ENCODE peak calls at places on chromosomes 13 and 19, in eight cellular contexts. W, Q, G, L, R, Y, T and E are unnamed samples.

GRCh38 chr19:47663911-47664771 is 49.1 kb upstream of the EHD2 start:
- DNase-seq in R (no peak), T (no peak), G (no peak), Y (peak), Q (no peak), L (no peak), W (peak), E (peak)

GRCh38 chr13:98394820-98395510 is 181.9 kb downstream of the STK24 start:
- DNase-seq in W (no peak), G (no peak), T (no peak), Q (no peak), R (no peak), Y (no peak), L (no peak), E (no peak)

GRCh38 chr19:44401108-44401786 is at the start of gene ZNF285:
- DNase-seq in W (peak), R (peak), T (peak), L (no peak), G (peak), Q (peak), Y (peak), E (peak)

GRCh38 chr19:16497042-16497441 is 848 bp downstream of the C19orf44 start:
- DNase-seq in Y (no peak), W (no peak), L (no peak), Q (no peak), R (no peak), T (no peak), G (no peak), E (no peak)

GRCh38 chr13:75685239-75685697 is 49.1 kb downstream of the LMO7 start:
- DNase-seq in W (no peak), R (peak), Q (no peak), Y (peak), L (no peak), T (no peak), G (no peak), E (no peak)

GRCh38 chr13:45300190-45300985 is 40.6 kb downstream of the TPT1 start:
- DNase-seq in R (no peak), Y (no peak), W (no peak), L (no peak), G (no peak), T (no peak), Q (no peak), E (no peak)

GRCh38 chr19:12913011-12913561 is 6.0 kb downstream of the SYCE2 start:
- DNase-seq in L (no peak), W (peak), Q (no peak), G (no peak), R (peak), Y (no peak), T (no peak), E (no peak)

GRCh38 chr19:19269952-19270694 is 3.0 kb downstream of the TM6SF2 start:
- DNase-seq in T (no peak), W (no peak), Q (no peak), G (no peak), R (peak), L (no peak), Y (no peak), E (no peak)

GRCh38 chr13:101711307-101712025 is 259.0 kb downstream of the ITGBL1 start:
- DNase-seq in L (no peak), R (no peak), G (no peak), Q (no peak), Y (no peak), T (no peak), W (no peak), E (no peak)

GRCh38 chr13:95509521-95510315 is 42.8 kb upstream of the CLDN10 start:
- DNase-seq in Q (no peak), T (no peak), L (no peak), Y (no peak), G (no peak), W (no peak), R (no peak), E (no peak)

GRCh38 chr13:112333756-112334543 is 42.2 kb upstream of the SPACA7 start:
- DNase-seq in R (no peak), W (no peak), Q (no peak), Y (no peak), L (no peak), G (no peak), T (no peak), E (no peak)

GRCh38 chr19:16001481-16002312 is 52.9 kb downstream of the OR10H4 start:
- DNase-seq in Y (peak), R (no peak), W (peak), L (no peak), G (peak), T (no peak), Q (peak), E (no peak)

GRCh38 chr13:108281941-108282340 is 12.4 kb downstream of the TNFSF13B start:
- DNase-seq in R (no peak), T (no peak), L (no peak), Y (no peak), Q (no peak), W (no peak), G (no peak), E (no peak)

GRCh38 chr13:30362869-30363268 is 55.5 kb upstream of the KATNAL1 start:
- DNase-seq in R (no peak), G (no peak), W (no peak), L (no peak), T (no peak), Q (no peak), Y (no peak), E (no peak)

GRCh38 chr19:21410166-21410565 is 13.2 kb downstream of the ZNF493 start:
- DNase-seq in W (no peak), L (no peak), R (no peak), T (no peak), Y (no peak), Q (no peak), G (no peak), E (no peak)

GRCh38 chr13:45332831-45333219 is 8.2 kb downstream of the TPT1 start:
- DNase-seq in L (no peak), Y (no peak), G (no peak), W (no peak), T (no peak), Q (no peak), R (no peak), E (no peak)

GRCh38 chr13:42328672-42329071 is 56.7 kb downstream of the AKAP11 start:
- DNase-seq in L (no peak), G (no peak), T (no peak), Q (no peak), W (no peak), Y (no peak), R (no peak), E (no peak)

GRCh38 chr19:54478677-54479266 is 5.7 kb upstream of the CDC42EP5 start:
- DNase-seq in G (no peak), L (no peak), Y (no peak), W (peak), T (no peak), Q (peak), R (peak), E (no peak)

GRCh38 chr19:27974082-27974513 is 1238.9 kb downstream of the UQCRFS1 start:
- DNase-seq in Y (no peak), G (no peak), Q (no peak), T (no peak), R (peak), L (no peak), W (peak), E (no peak)

GRCh38 chr19:38035515-38036495 is 128.8 kb downstream of the SIPA1L3 start:
- DNase-seq in Y (no peak), Q (no peak), L (no peak), R (no peak), G (no peak), W (no peak), T (no peak), E (no peak)

GRCh38 chr13:114132419-114133121 is at the start of gene RASA3:
- DNase-seq in Y (no peak), L (peak), W (peak), Q (peak), R (peak), T (no peak), G (peak), E (peak)

GRCh38 chr13:102846261-102847015 is 606 bp downstream of the ERCC5 start:
- DNase-seq in Y (no peak), L (peak), W (peak), T (no peak), R (peak), G (no peak), Q (peak), E (no peak)

GRCh38 chr13:22074403-22074802 is 403.5 kb downstream of the FGF9 start:
- DNase-seq in Q (no peak), Y (no peak), L (no peak), R (no peak), W (no peak), G (no peak), T (no peak), E (no peak)

GRCh38 chr13:62799931-62800436 is 1384.3 kb upstream of the PCDH20 start:
- DNase-seq in T (no peak), W (no peak), L (no peak), R (no peak), G (no peak), Q (no peak), Y (no peak), E (no peak)

GRCh38 chr13:29319451-29319850 is 276.0 kb downstream of the SLC7A1 start:
- DNase-seq in Q (no peak), W (no peak), G (no peak), Y (no peak), T (no peak), R (peak), L (no peak), E (no peak)

GRCh38 chr19:13012690-13013608 is 17.7 kb downstream of the NFIX start:
- DNase-seq in G (no peak), Q (peak), T (no peak), W (no peak), Y (no peak), R (no peak), L (no peak), E (no peak)

GRCh38 chr13:45500492-45501174 is 35.9 kb downstream of the COG3 start:
- DNase-seq in Q (no peak), G (no peak), R (no peak), Y (peak), L (no peak), W (peak), T (no peak), E (peak)

GRCh38 chr13:100363351-100363750 is 225.2 kb downstream of the GGACT start:
- DNase-seq in L (no peak), Q (no peak), W (no peak), Y (peak), R (no peak), T (no peak), G (no peak), E (no peak)

GRCh38 chr13:32153056-32153455 is 121.5 kb downstream of the FRY start:
- DNase-seq in Y (peak), L (no peak), G (no peak), T (no peak), R (no peak), W (no peak), Q (no peak), E (no peak)

GRCh38 chr19:56118666-56119584 is 2.2 kb downstream of the ZNF787 start:
- DNase-seq in W (no peak), Y (no peak), Q (no peak), T (no peak), L (no peak), R (no peak), G (no peak), E (no peak)

GRCh38 chr13:33111414-33112110 is 95.3 kb downstream of the KL start:
- DNase-seq in G (no peak), R (no peak), Q (no peak), T (no peak), Y (no peak), L (no peak), W (no peak), E (no peak)

GRCh38 chr19:13613447-13613846 is 107.2 kb upstream of the CACNA1A start:
- DNase-seq in R (no peak), Y (no peak), G (no peak), Q (no peak), L (no peak), T (no peak), W (no peak), E (no peak)

GRCh38 chr13:90545070-90545840 is 802.2 kb upstream of the MIR17HG start:
- DNase-seq in W (no peak), G (no peak), L (no peak), R (no peak), Q (no peak), Y (no peak), T (no peak), E (no peak)